ENCODE peak calls at places on chromosomes 5 and 9, in six cellular contexts. K is A549, X is IMR-90, O is esophagus muscularis mucosa, D is heart left ventricle, F is transverse colon. B is an unnamed sample.
A peak's percentile ranks its signal among the peaks of the same experiment; 100 is the strongest.

GRCh38 chr5:150022163-150022540 is 21.6 kb downstream of the HMGXB3 start:
- DNase-seq in K (no peak), X (peak; percentile 87), O (no peak), D (no peak), F (no peak), B (no peak)

GRCh38 chr5:64807505-64807904 is 38.8 kb downstream of the CWC27 start:
- DNase-seq in K (no peak), X (peak; percentile 80), O (no peak), D (no peak), F (no peak), B (no peak)

GRCh38 chr5:116947691-116948528 is 373.3 kb upstream of the SEMA6A start:
- DNase-seq in K (peak; percentile 11), X (no peak), O (no peak), D (peak; percentile 62), F (peak; percentile 77), B (peak; percentile 47)

GRCh38 chr5:134215757-134216156 is 10.1 kb downstream of the PPP2CA start:
- DNase-seq in K (no peak), X (no peak), O (no peak), D (no peak), F (no peak), B (no peak)

GRCh38 chr9:79652598-79652997 is 80.8 kb downstream of the TLE4 start:
- DNase-seq in K (no peak), X (peak; percentile 53), O (no peak), D (no peak), F (no peak), B (no peak)

GRCh38 chr5:140168371-140168770 is 6.6 kb upstream of the CYSTM1 start:
- DNase-seq in K (no peak), X (no peak), O (no peak), D (no peak), F (no peak), B (no peak)

GRCh38 chr9:77593528-77593927 is 54.6 kb downstream of the GNA14 start:
- DNase-seq in K (no peak), X (no peak), O (peak; percentile 55), D (no peak), F (no peak), B (no peak)

GRCh38 chr9:4225291-4226119 is 74.4 kb downstream of the GLIS3 start:
- DNase-seq in K (no peak), X (peak; percentile 95), O (no peak), D (no peak), F (no peak), B (no peak)

GRCh38 chr5:133816791-133817190 is 151.6 kb downstream of the C5orf15 start:
- DNase-seq in K (no peak), X (no peak), O (no peak), D (no peak), F (no peak), B (no peak)

GRCh38 chr5:90917928-90918327 is 359.3 kb downstream of the ADGRV1 start:
- DNase-seq in K (no peak), X (no peak), O (no peak), D (no peak), F (no peak), B (no peak)

GRCh38 chr9:82466616-82467251 is 478.2 kb downstream of the SPATA31D1 start:
- DNase-seq in K (no peak), X (peak; percentile 4), O (no peak), D (peak; percentile 30), F (no peak), B (no peak)

GRCh38 chr9:2127486-2127885 is 112.3 kb downstream of the SMARCA2 start:
- DNase-seq in K (no peak), X (peak; percentile 51), O (no peak), D (no peak), F (no peak), B (no peak)

GRCh38 chr5:151492729-151493128 is 45.3 kb downstream of the SLC36A1 start:
- DNase-seq in K (no peak), X (peak; percentile 87), O (no peak), D (no peak), F (no peak), B (peak; percentile 14)

DNA sequence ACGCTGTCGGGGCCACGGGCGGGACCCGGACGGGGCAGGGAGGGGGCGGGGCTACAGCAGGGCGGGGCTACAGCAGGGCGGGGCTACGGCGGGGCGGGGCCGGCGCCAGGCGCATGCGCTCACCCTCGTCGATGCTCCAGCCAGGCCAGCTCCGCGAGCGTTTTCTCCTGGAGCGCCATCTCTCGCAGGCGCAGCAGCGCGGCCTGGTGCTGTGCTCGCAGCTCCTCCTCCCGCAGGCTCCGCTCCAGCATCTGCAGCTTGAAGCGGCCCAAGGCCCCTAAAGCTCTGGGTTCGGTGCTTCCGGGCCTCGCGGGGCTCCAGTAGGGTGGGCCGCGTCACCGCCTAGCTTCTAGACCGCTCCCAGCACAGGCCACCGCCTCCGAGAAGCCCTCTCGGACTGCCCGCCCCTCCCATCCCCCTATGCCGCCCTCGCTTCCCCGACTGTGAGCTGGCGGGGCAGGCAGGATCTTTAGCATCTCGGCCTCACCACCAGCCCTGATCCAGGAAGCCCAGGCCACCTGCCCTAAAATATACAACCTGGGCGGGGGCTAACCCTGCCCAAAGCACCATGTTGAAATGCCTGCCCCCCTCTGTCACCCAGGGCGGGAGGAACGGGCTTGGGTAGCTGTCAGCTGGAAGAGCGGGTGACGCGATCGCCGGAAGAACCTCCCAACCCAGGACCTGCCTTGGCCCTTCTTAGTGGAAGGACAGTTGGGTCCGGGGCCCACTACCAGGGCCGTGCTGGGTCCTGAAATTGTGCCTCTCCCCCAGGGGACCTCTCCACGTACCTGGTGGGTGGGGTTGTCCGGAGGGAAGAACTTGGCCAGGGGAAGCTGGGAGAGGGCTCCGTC is 21.9 kb upstream of the QSOX2 start:
- DNase-seq in K (peak; percentile 89), X (peak; percentile 78), O (peak; percentile 94), D (peak; percentile 85), F (peak; percentile 85), B (peak; percentile 88)
- TF ChIP-seq POLR2A in K (peak; percentile 94), X (no peak), O (no peak), D (no peak), F (no peak), B (no peak)

GRCh38 chr9:109387856-109388255 is 67.0 kb upstream of the EPB41L4B start:
- DNase-seq in K (no peak), X (no peak), O (no peak), D (no peak), F (no peak), B (no peak)
- TF ChIP-seq POLR2A in K (no peak), X (no peak), O (no peak), D (no peak), F (no peak), B (no peak)

GRCh38 chr9:6645153-6646027 is at the start of gene GLDC:
- DNase-seq in K (peak; percentile 97), X (no peak), O (no peak), D (peak; percentile 35), F (peak; percentile 62), B (peak; percentile 22)
- TF ChIP-seq POLR2A in K (peak; percentile 87), X (no peak), O (no peak), D (no peak), F (no peak), B (no peak)

GRCh38 chr5:55711531-55712022 is 547 bp downstream of the SLC38A9 start:
- DNase-seq in K (peak; percentile 48), X (no peak), O (no peak), D (no peak), F (no peak), B (peak; percentile 31)

GRCh38 chr5:55714749-55715148 is 2.6 kb upstream of the SLC38A9 start:
- DNase-seq in K (no peak), X (no peak), O (no peak), D (no peak), F (no peak), B (no peak)

GRCh38 chr5:55713871-55714270 is 1.7 kb upstream of the SLC38A9 start:
- DNase-seq in K (no peak), X (peak; percentile 18), O (no peak), D (no peak), F (no peak), B (no peak)

GRCh38 chr5:55714339-55714738 is 2.2 kb upstream of the SLC38A9 start:
- DNase-seq in K (no peak), X (no peak), O (no peak), D (no peak), F (peak; percentile 16), B (no peak)

DNA sequence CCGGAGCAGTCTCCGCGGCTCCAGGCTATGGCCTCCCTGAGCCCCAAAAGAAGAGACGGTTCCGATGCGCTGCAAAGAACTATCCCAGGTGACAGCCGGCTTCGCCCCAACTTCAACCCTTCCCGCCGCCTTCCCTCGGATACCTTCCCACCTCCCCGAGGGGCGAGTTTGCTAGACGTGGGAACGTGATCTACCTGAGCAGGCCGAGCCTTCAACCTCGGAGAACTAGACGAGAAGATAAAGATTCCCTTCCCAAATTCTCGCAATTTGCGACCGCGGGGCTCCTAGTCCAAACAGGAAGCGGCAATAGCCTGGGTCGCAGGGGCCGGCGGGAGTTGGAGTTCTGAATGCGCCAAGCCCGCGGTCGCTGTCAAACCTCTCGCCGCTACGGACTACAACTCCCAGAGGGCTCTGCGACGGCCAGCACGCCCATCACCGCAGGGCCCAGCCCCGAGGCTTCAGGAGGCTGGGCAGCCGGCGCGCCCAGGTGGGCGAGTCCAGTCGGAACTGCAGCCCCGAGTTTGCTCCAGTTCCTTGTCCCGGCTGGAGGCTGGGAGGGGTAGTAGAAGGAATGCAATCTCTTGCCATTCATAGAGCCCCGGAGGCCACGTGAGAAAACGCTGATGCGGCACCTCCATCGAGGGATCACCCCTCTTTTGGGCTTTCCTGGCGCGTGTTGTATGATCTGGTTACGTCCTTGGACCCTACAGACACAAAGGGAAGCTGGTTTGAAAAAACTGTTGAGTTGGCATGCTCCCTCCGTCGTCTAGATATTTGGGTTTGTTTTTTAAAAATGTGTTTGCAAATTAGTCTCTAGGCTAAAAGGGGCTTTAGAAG is at the start of gene SLC38A9:
- DNase-seq in K (peak; percentile 90), X (peak; percentile 91), O (peak; percentile 98), D (peak; percentile 96), F (peak; percentile 97), B (peak; percentile 93)
- TF ChIP-seq POLR2A in K (peak; percentile 85), X (no peak), O (no peak), D (no peak), F (peak; percentile 72), B (peak; percentile 42)